ENCODE peak calls at places on chromosome 11, in eight cellular contexts. One of them, this sample, is unnamed.

GRCh38 chr11:62708423-62709261 is 1.2 kb downstream of the GNG3 start:
- DNase-seq in stimulated activated CD4-positive, alpha-beta T cell treated with anti-CD3 and anti-CD28 coated beads, Interleukin-15, amount 100 ng/mL, for 1 hour: peak; percentile 25
- DNase-seq in T-cell: no peak
- DNase-seq in activated naive CD4-positive, alpha-beta T cell treated with anti-CD3 and anti-CD28 coated beads for 36 hours: peak; percentile 60
- DNase-seq in activated CD4-positive, alpha-beta T cell treated with anti-CD3 and anti-CD28 coated beads for 24 hours: no peak
- DNase-seq in GM23248: no peak
- DNase-seq in T-helper 2 cell: peak; percentile 72
- DNase-seq in AG08396: no peak
- DNase-seq in this sample: peak; percentile 75

GRCh38 chr11:48024635-48025071 is 44.3 kb downstream of the PTPRJ start:
- DNase-seq in activated naive CD4-positive, alpha-beta T cell treated with anti-CD3 and anti-CD28 coated beads for 36 hours: no peak
- DNase-seq in stimulated activated CD4-positive, alpha-beta T cell treated with anti-CD3 and anti-CD28 coated beads, Interleukin-15, amount 100 ng/mL, for 1 hour: no peak
- DNase-seq in activated CD4-positive, alpha-beta T cell treated with anti-CD3 and anti-CD28 coated beads for 24 hours: no peak
- DNase-seq in GM23248: no peak
- DNase-seq in T-cell: no peak
- DNase-seq in T-helper 2 cell: no peak
- DNase-seq in AG08396: no peak
- DNase-seq in this sample: no peak

GRCh38 chr11:100640646-100641045 is 46.4 kb upstream of the ARHGAP42 start:
- DNase-seq in T-helper 2 cell: no peak
- DNase-seq in stimulated activated CD4-positive, alpha-beta T cell treated with anti-CD3 and anti-CD28 coated beads, Interleukin-15, amount 100 ng/mL, for 1 hour: no peak
- DNase-seq in T-cell: no peak
- DNase-seq in AG08396: no peak
- DNase-seq in activated naive CD4-positive, alpha-beta T cell treated with anti-CD3 and anti-CD28 coated beads for 36 hours: no peak
- DNase-seq in GM23248: no peak
- DNase-seq in activated CD4-positive, alpha-beta T cell treated with anti-CD3 and anti-CD28 coated beads for 24 hours: no peak
- DNase-seq in this sample: no peak

GRCh38 chr11:130476200-130476921 is 27.9 kb downstream of the ADAMTS15 start:
- DNase-seq in AG08396: peak; percentile 62
- DNase-seq in activated CD4-positive, alpha-beta T cell treated with anti-CD3 and anti-CD28 coated beads for 24 hours: no peak
- DNase-seq in T-helper 2 cell: no peak
- DNase-seq in activated naive CD4-positive, alpha-beta T cell treated with anti-CD3 and anti-CD28 coated beads for 36 hours: no peak
- DNase-seq in GM23248: peak; percentile 24
- DNase-seq in T-cell: no peak
- DNase-seq in stimulated activated CD4-positive, alpha-beta T cell treated with anti-CD3 and anti-CD28 coated beads, Interleukin-15, amount 100 ng/mL, for 1 hour: no peak
- DNase-seq in this sample: no peak

GRCh38 chr11:795638-796564 is 2.2 kb downstream of the SLC25A22 start:
- DNase-seq in activated CD4-positive, alpha-beta T cell treated with anti-CD3 and anti-CD28 coated beads for 24 hours: peak; percentile 76
- DNase-seq in activated naive CD4-positive, alpha-beta T cell treated with anti-CD3 and anti-CD28 coated beads for 36 hours: peak; percentile 90
- DNase-seq in T-cell: peak; percentile 69
- DNase-seq in stimulated activated CD4-positive, alpha-beta T cell treated with anti-CD3 and anti-CD28 coated beads, Interleukin-15, amount 100 ng/mL, for 1 hour: peak; percentile 70
- DNase-seq in GM23248: peak; percentile 96
- DNase-seq in T-helper 2 cell: peak; percentile 92
- DNase-seq in AG08396: peak; percentile 94
- DNase-seq in this sample: peak; percentile 83

GRCh38 chr11:45593992-45594391 is 71.4 kb downstream of the CHST1 start:
- DNase-seq in T-cell: no peak
- DNase-seq in activated CD4-positive, alpha-beta T cell treated with anti-CD3 and anti-CD28 coated beads for 24 hours: no peak
- DNase-seq in activated naive CD4-positive, alpha-beta T cell treated with anti-CD3 and anti-CD28 coated beads for 36 hours: no peak
- DNase-seq in GM23248: no peak
- DNase-seq in T-helper 2 cell: peak; percentile 3
- DNase-seq in AG08396: no peak
- DNase-seq in stimulated activated CD4-positive, alpha-beta T cell treated with anti-CD3 and anti-CD28 coated beads, Interleukin-15, amount 100 ng/mL, for 1 hour: no peak
- DNase-seq in this sample: peak; percentile 14

GRCh38 chr11:127639916-127640315 is 639.3 kb upstream of the KIRREL3 start:
- DNase-seq in T-helper 2 cell: no peak
- DNase-seq in GM23248: no peak
- DNase-seq in activated CD4-positive, alpha-beta T cell treated with anti-CD3 and anti-CD28 coated beads for 24 hours: no peak
- DNase-seq in T-cell: no peak
- DNase-seq in AG08396: no peak
- DNase-seq in activated naive CD4-positive, alpha-beta T cell treated with anti-CD3 and anti-CD28 coated beads for 36 hours: no peak
- DNase-seq in stimulated activated CD4-positive, alpha-beta T cell treated with anti-CD3 and anti-CD28 coated beads, Interleukin-15, amount 100 ng/mL, for 1 hour: no peak
- DNase-seq in this sample: no peak

GRCh38 chr11:7444582-7444981 is 40.7 kb upstream of the OLFML1 start:
- DNase-seq in T-helper 2 cell: no peak
- DNase-seq in activated CD4-positive, alpha-beta T cell treated with anti-CD3 and anti-CD28 coated beads for 24 hours: no peak
- DNase-seq in stimulated activated CD4-positive, alpha-beta T cell treated with anti-CD3 and anti-CD28 coated beads, Interleukin-15, amount 100 ng/mL, for 1 hour: no peak
- DNase-seq in activated naive CD4-positive, alpha-beta T cell treated with anti-CD3 and anti-CD28 coated beads for 36 hours: no peak
- DNase-seq in GM23248: no peak
- DNase-seq in T-cell: no peak
- DNase-seq in AG08396: no peak
- DNase-seq in this sample: no peak

GRCh38 chr11:7098235-7098832 is 9.5 kb downstream of the RBMXL2 start:
- DNase-seq in T-cell: no peak
- DNase-seq in activated CD4-positive, alpha-beta T cell treated with anti-CD3 and anti-CD28 coated beads for 24 hours: no peak
- DNase-seq in GM23248: peak; percentile 64
- DNase-seq in T-helper 2 cell: peak; percentile 53
- DNase-seq in AG08396: peak; percentile 59
- DNase-seq in stimulated activated CD4-positive, alpha-beta T cell treated with anti-CD3 and anti-CD28 coated beads, Interleukin-15, amount 100 ng/mL, for 1 hour: no peak
- DNase-seq in activated naive CD4-positive, alpha-beta T cell treated with anti-CD3 and anti-CD28 coated beads for 36 hours: no peak
- DNase-seq in this sample: peak; percentile 44

GRCh38 chr11:130449996-130450419 is 1.6 kb downstream of the ADAMTS15 start:
- DNase-seq in GM23248: no peak
- DNase-seq in stimulated activated CD4-positive, alpha-beta T cell treated with anti-CD3 and anti-CD28 coated beads, Interleukin-15, amount 100 ng/mL, for 1 hour: no peak
- DNase-seq in activated naive CD4-positive, alpha-beta T cell treated with anti-CD3 and anti-CD28 coated beads for 36 hours: no peak
- DNase-seq in T-helper 2 cell: no peak
- DNase-seq in AG08396: peak; percentile 86
- DNase-seq in activated CD4-positive, alpha-beta T cell treated with anti-CD3 and anti-CD28 coated beads for 24 hours: no peak
- DNase-seq in T-cell: no peak
- DNase-seq in this sample: peak; percentile 34

GRCh38 chr11:68150029-68150428 is 28.8 kb upstream of the CHKA start:
- DNase-seq in GM23248: no peak
- DNase-seq in activated CD4-positive, alpha-beta T cell treated with anti-CD3 and anti-CD28 coated beads for 24 hours: no peak
- DNase-seq in activated naive CD4-positive, alpha-beta T cell treated with anti-CD3 and anti-CD28 coated beads for 36 hours: no peak
- DNase-seq in T-cell: no peak
- DNase-seq in T-helper 2 cell: no peak
- DNase-seq in AG08396: no peak
- DNase-seq in stimulated activated CD4-positive, alpha-beta T cell treated with anti-CD3 and anti-CD28 coated beads, Interleukin-15, amount 100 ng/mL, for 1 hour: no peak
- DNase-seq in this sample: peak; percentile 27

GRCh38 chr11:35584321-35584720 is 33.9 kb upstream of the FJX1 start:
- DNase-seq in AG08396: peak; percentile 25
- DNase-seq in T-helper 2 cell: no peak
- DNase-seq in T-cell: no peak
- DNase-seq in stimulated activated CD4-positive, alpha-beta T cell treated with anti-CD3 and anti-CD28 coated beads, Interleukin-15, amount 100 ng/mL, for 1 hour: no peak
- DNase-seq in activated CD4-positive, alpha-beta T cell treated with anti-CD3 and anti-CD28 coated beads for 24 hours: no peak
- DNase-seq in activated naive CD4-positive, alpha-beta T cell treated with anti-CD3 and anti-CD28 coated beads for 36 hours: no peak
- DNase-seq in GM23248: peak; percentile 72
- DNase-seq in this sample: no peak

GRCh38 chr11:121586727-121587126 is 134.0 kb upstream of the SORL1-AS1 start:
- DNase-seq in T-helper 2 cell: no peak
- DNase-seq in stimulated activated CD4-positive, alpha-beta T cell treated with anti-CD3 and anti-CD28 coated beads, Interleukin-15, amount 100 ng/mL, for 1 hour: no peak
- DNase-seq in AG08396: no peak
- DNase-seq in activated naive CD4-positive, alpha-beta T cell treated with anti-CD3 and anti-CD28 coated beads for 36 hours: no peak
- DNase-seq in activated CD4-positive, alpha-beta T cell treated with anti-CD3 and anti-CD28 coated beads for 24 hours: no peak
- DNase-seq in T-cell: no peak
- DNase-seq in GM23248: no peak
- DNase-seq in this sample: no peak

GRCh38 chr11:122784325-122785155 is 53.8 kb upstream of the CRTAM start:
- DNase-seq in activated CD4-positive, alpha-beta T cell treated with anti-CD3 and anti-CD28 coated beads for 24 hours: no peak
- DNase-seq in GM23248: peak; percentile 97
- DNase-seq in T-cell: no peak
- DNase-seq in T-helper 2 cell: no peak
- DNase-seq in stimulated activated CD4-positive, alpha-beta T cell treated with anti-CD3 and anti-CD28 coated beads, Interleukin-15, amount 100 ng/mL, for 1 hour: no peak
- DNase-seq in AG08396: peak; percentile 86
- DNase-seq in activated naive CD4-positive, alpha-beta T cell treated with anti-CD3 and anti-CD28 coated beads for 36 hours: no peak
- DNase-seq in this sample: no peak

GRCh38 chr11:125304876-125305275 is 140.3 kb downstream of the PKNOX2 start:
- DNase-seq in activated CD4-positive, alpha-beta T cell treated with anti-CD3 and anti-CD28 coated beads for 24 hours: no peak
- DNase-seq in AG08396: no peak
- DNase-seq in stimulated activated CD4-positive, alpha-beta T cell treated with anti-CD3 and anti-CD28 coated beads, Interleukin-15, amount 100 ng/mL, for 1 hour: no peak
- DNase-seq in T-helper 2 cell: no peak
- DNase-seq in activated naive CD4-positive, alpha-beta T cell treated with anti-CD3 and anti-CD28 coated beads for 36 hours: no peak
- DNase-seq in GM23248: no peak
- DNase-seq in T-cell: no peak
- DNase-seq in this sample: no peak

GRCh38 chr11:66178871-66179270 is 89.6 kb upstream of the RAB1B start:
- DNase-seq in GM23248: no peak
- DNase-seq in stimulated activated CD4-positive, alpha-beta T cell treated with anti-CD3 and anti-CD28 coated beads, Interleukin-15, amount 100 ng/mL, for 1 hour: no peak
- DNase-seq in T-helper 2 cell: no peak
- DNase-seq in AG08396: no peak
- DNase-seq in activated naive CD4-positive, alpha-beta T cell treated with anti-CD3 and anti-CD28 coated beads for 36 hours: no peak
- DNase-seq in activated CD4-positive, alpha-beta T cell treated with anti-CD3 and anti-CD28 coated beads for 24 hours: no peak
- DNase-seq in T-cell: no peak
- DNase-seq in this sample: no peak

GRCh38 chr11:44944181-44944852 is 6.4 kb downstream of the TP53I11 start:
- DNase-seq in AG08396: no peak
- DNase-seq in GM23248: no peak
- DNase-seq in activated naive CD4-positive, alpha-beta T cell treated with anti-CD3 and anti-CD28 coated beads for 36 hours: no peak
- DNase-seq in activated CD4-positive, alpha-beta T cell treated with anti-CD3 and anti-CD28 coated beads for 24 hours: no peak
- DNase-seq in T-cell: no peak
- DNase-seq in T-helper 2 cell: no peak
- DNase-seq in stimulated activated CD4-positive, alpha-beta T cell treated with anti-CD3 and anti-CD28 coated beads, Interleukin-15, amount 100 ng/mL, for 1 hour: no peak
- DNase-seq in this sample: no peak

GRCh38 chr11:57903441-57904123 is 120.1 kb upstream of the OR9Q1 start:
- DNase-seq in stimulated activated CD4-positive, alpha-beta T cell treated with anti-CD3 and anti-CD28 coated beads, Interleukin-15, amount 100 ng/mL, for 1 hour: no peak
- DNase-seq in T-cell: no peak
- DNase-seq in activated naive CD4-positive, alpha-beta T cell treated with anti-CD3 and anti-CD28 coated beads for 36 hours: peak; percentile 48
- DNase-seq in T-helper 2 cell: peak; percentile 3
- DNase-seq in GM23248: peak; percentile 40
- DNase-seq in activated CD4-positive, alpha-beta T cell treated with anti-CD3 and anti-CD28 coated beads for 24 hours: no peak
- DNase-seq in AG08396: no peak
- DNase-seq in this sample: peak; percentile 25

GRCh38 chr11:70174846-70175764 is 28.0 kb upstream of the FADD start:
- DNase-seq in stimulated activated CD4-positive, alpha-beta T cell treated with anti-CD3 and anti-CD28 coated beads, Interleukin-15, amount 100 ng/mL, for 1 hour: no peak
- DNase-seq in GM23248: no peak
- DNase-seq in AG08396: no peak
- DNase-seq in T-cell: no peak
- DNase-seq in T-helper 2 cell: no peak
- DNase-seq in activated CD4-positive, alpha-beta T cell treated with anti-CD3 and anti-CD28 coated beads for 24 hours: no peak
- DNase-seq in activated naive CD4-positive, alpha-beta T cell treated with anti-CD3 and anti-CD28 coated beads for 36 hours: no peak
- DNase-seq in this sample: no peak

GRCh38 chr11:73349633-73350032 is 26.6 kb upstream of the RELT start:
- DNase-seq in activated CD4-positive, alpha-beta T cell treated with anti-CD3 and anti-CD28 coated beads for 24 hours: no peak
- DNase-seq in stimulated activated CD4-positive, alpha-beta T cell treated with anti-CD3 and anti-CD28 coated beads, Interleukin-15, amount 100 ng/mL, for 1 hour: no peak
- DNase-seq in T-helper 2 cell: no peak
- DNase-seq in GM23248: no peak
- DNase-seq in activated naive CD4-positive, alpha-beta T cell treated with anti-CD3 and anti-CD28 coated beads for 36 hours: no peak
- DNase-seq in AG08396: no peak
- DNase-seq in T-cell: no peak
- DNase-seq in this sample: no peak

GRCh38 chr11:3836903-3837302 is 3.9 kb downstream of the RHOG start:
- DNase-seq in AG08396: no peak
- DNase-seq in GM23248: no peak
- DNase-seq in activated CD4-positive, alpha-beta T cell treated with anti-CD3 and anti-CD28 coated beads for 24 hours: no peak
- DNase-seq in T-cell: peak; percentile 55
- DNase-seq in activated naive CD4-positive, alpha-beta T cell treated with anti-CD3 and anti-CD28 coated beads for 36 hours: peak; percentile 72
- DNase-seq in T-helper 2 cell: peak; percentile 80
- DNase-seq in stimulated activated CD4-positive, alpha-beta T cell treated with anti-CD3 and anti-CD28 coated beads, Interleukin-15, amount 100 ng/mL, for 1 hour: no peak
- DNase-seq in this sample: no peak

GRCh38 chr11:72816404-72816990 is 2.3 kb downstream of the ATG16L2 start:
- DNase-seq in T-helper 2 cell: peak; percentile 31
- DNase-seq in stimulated activated CD4-positive, alpha-beta T cell treated with anti-CD3 and anti-CD28 coated beads, Interleukin-15, amount 100 ng/mL, for 1 hour: no peak
- DNase-seq in GM23248: no peak
- DNase-seq in T-cell: no peak
- DNase-seq in activated CD4-positive, alpha-beta T cell treated with anti-CD3 and anti-CD28 coated beads for 24 hours: no peak
- DNase-seq in AG08396: no peak
- DNase-seq in activated naive CD4-positive, alpha-beta T cell treated with anti-CD3 and anti-CD28 coated beads for 36 hours: no peak
- DNase-seq in this sample: no peak

GRCh38 chr11:119990306-119991021 is 147.4 kb downstream of the TRIM29 start:
- DNase-seq in activated naive CD4-positive, alpha-beta T cell treated with anti-CD3 and anti-CD28 coated beads for 36 hours: no peak
- DNase-seq in GM23248: peak; percentile 54
- DNase-seq in AG08396: peak; percentile 45
- DNase-seq in activated CD4-positive, alpha-beta T cell treated with anti-CD3 and anti-CD28 coated beads for 24 hours: no peak
- DNase-seq in T-helper 2 cell: no peak
- DNase-seq in stimulated activated CD4-positive, alpha-beta T cell treated with anti-CD3 and anti-CD28 coated beads, Interleukin-15, amount 100 ng/mL, for 1 hour: no peak
- DNase-seq in T-cell: no peak
- DNase-seq in this sample: no peak

GRCh38 chr11:95923730-95924413 is at the start of gene MTMR2:
- DNase-seq in activated naive CD4-positive, alpha-beta T cell treated with anti-CD3 and anti-CD28 coated beads for 36 hours: peak; percentile 62
- DNase-seq in T-helper 2 cell: peak; percentile 62
- DNase-seq in AG08396: peak; percentile 86
- DNase-seq in activated CD4-positive, alpha-beta T cell treated with anti-CD3 and anti-CD28 coated beads for 24 hours: peak; percentile 47
- DNase-seq in GM23248: peak; percentile 89
- DNase-seq in stimulated activated CD4-positive, alpha-beta T cell treated with anti-CD3 and anti-CD28 coated beads, Interleukin-15, amount 100 ng/mL, for 1 hour: peak; percentile 35
- DNase-seq in T-cell: peak; percentile 17
- DNase-seq in this sample: peak; percentile 84

GRCh38 chr11:116881153-116881552 is 43.7 kb upstream of the APOA1 start:
- DNase-seq in T-cell: no peak
- DNase-seq in AG08396: no peak
- DNase-seq in T-helper 2 cell: no peak
- DNase-seq in stimulated activated CD4-positive, alpha-beta T cell treated with anti-CD3 and anti-CD28 coated beads, Interleukin-15, amount 100 ng/mL, for 1 hour: no peak
- DNase-seq in activated naive CD4-positive, alpha-beta T cell treated with anti-CD3 and anti-CD28 coated beads for 36 hours: no peak
- DNase-seq in GM23248: no peak
- DNase-seq in activated CD4-positive, alpha-beta T cell treated with anti-CD3 and anti-CD28 coated beads for 24 hours: no peak
- DNase-seq in this sample: no peak

GRCh38 chr11:17498058-17498457 is 21.4 kb upstream of the ABCC8 start:
- DNase-seq in activated naive CD4-positive, alpha-beta T cell treated with anti-CD3 and anti-CD28 coated beads for 36 hours: no peak
- DNase-seq in AG08396: no peak
- DNase-seq in GM23248: no peak
- DNase-seq in stimulated activated CD4-positive, alpha-beta T cell treated with anti-CD3 and anti-CD28 coated beads, Interleukin-15, amount 100 ng/mL, for 1 hour: no peak
- DNase-seq in T-cell: no peak
- DNase-seq in T-helper 2 cell: no peak
- DNase-seq in activated CD4-positive, alpha-beta T cell treated with anti-CD3 and anti-CD28 coated beads for 24 hours: no peak
- DNase-seq in this sample: no peak

GRCh38 chr11:31794546-31794945 is 16.6 kb downstream of the PAX6 start:
- DNase-seq in T-helper 2 cell: no peak
- DNase-seq in AG08396: no peak
- DNase-seq in GM23248: no peak
- DNase-seq in activated CD4-positive, alpha-beta T cell treated with anti-CD3 and anti-CD28 coated beads for 24 hours: no peak
- DNase-seq in activated naive CD4-positive, alpha-beta T cell treated with anti-CD3 and anti-CD28 coated beads for 36 hours: no peak
- DNase-seq in stimulated activated CD4-positive, alpha-beta T cell treated with anti-CD3 and anti-CD28 coated beads, Interleukin-15, amount 100 ng/mL, for 1 hour: no peak
- DNase-seq in T-cell: no peak
- DNase-seq in this sample: no peak

This sample was measured in erythroblast.